ENCODE peak calls at places on chromosome 22, in ten cellular contexts. V is effector memory CD4-positive, alpha-beta T cell; B is A549; Q is uterus; C is thyroid gland; S is tibial nerve; R is tibial artery; A is lower lobe of right lung; U is Peyer's patch; P is mucosa of descending colon. L is an unnamed sample. For H3K9me3 and H3K4me1, the result is how much of the 10 kb centered on the place peaks cover.

GRCh38 chr22:24099661-24100060 is 81.6 kb upstream of the SUSD2 start:
- DNase-seq in V (no peak), Q (no peak), S (no peak), A (peak), B (no peak), U (peak), C (peak), P (no peak), R (peak), L (no peak)

GRCh38 chr22:36232715-36233401 is 6.5 kb downstream of the APOL2 start:
- DNase-seq in C (no peak), A (no peak), Q (no peak), V (no peak), B (no peak), U (no peak), P (peak), R (no peak), S (no peak), L (no peak)

GRCh38 chr22:50621948-50622722 is 5.8 kb downstream of the ARSA start:
- DNase-seq in A (no peak), V (no peak), C (no peak), R (no peak), U (peak), Q (no peak), P (peak), B (no peak), S (no peak), L (peak)

GRCh38 chr22:37604074-37604473 is 4.6 kb upstream of the GGA1 start:
- DNase-seq in C (no peak), V (no peak), R (no peak), A (no peak), S (no peak), U (no peak), P (no peak), Q (no peak), B (no peak), L (no peak)

GRCh38 chr22:20213833-20214708 is 54.0 kb downstream of the RTN4R start:
- DNase-seq in U (no peak), R (no peak), Q (no peak), V (no peak), P (no peak), B (no peak), C (no peak), A (no peak), S (no peak), L (no peak)

GRCh38 chr22:37275134-37275533 is 7.2 kb upstream of the CYTH4 start:
- DNase-seq in R (no peak), B (no peak), V (no peak), U (no peak), A (peak), P (no peak), Q (no peak), S (no peak), C (no peak), L (no peak)

GRCh38 chr22:46849951-46850350 is 87.5 kb downstream of the TBC1D22A start:
- DNase-seq in U (no peak), R (no peak), B (no peak), A (no peak), S (no peak), Q (no peak), V (no peak), C (no peak), P (no peak), L (no peak)

GRCh38 chr22:31540966-31541365 is 44.6 kb downstream of the SFI1 start:
- DNase-seq in S (no peak), R (no peak), U (no peak), P (no peak), V (no peak), Q (no peak), B (no peak), A (no peak), C (no peak), L (no peak)

GRCh38 chr22:17785185-17786184 is 11.2 kb upstream of the BID start:
- DNase-seq in C (peak), P (peak), U (peak), Q (no peak), A (peak), R (no peak), V (peak), S (no peak), B (peak), L (peak)

GRCh38 chr22:20581503-20582170 is 74.2 kb downstream of the MED15 start:
- DNase-seq in B (no peak), A (peak), R (no peak), S (no peak), V (no peak), P (no peak), C (no peak), Q (no peak), U (no peak), L (no peak)

GRCh38 chr22:20810645-20811044 is 36.7 kb downstream of the SERPIND1 start:
- DNase-seq in Q (no peak), A (no peak), C (no peak), V (no peak), R (peak), B (no peak), P (no peak), U (no peak), S (no peak), L (peak)

GRCh38 chr22:29947410-29948387 is 64.7 kb downstream of the MTMR3 start:
- DNase-seq in C (no peak), S (no peak), V (no peak), Q (no peak), P (no peak), B (no peak), U (no peak), A (no peak), R (no peak), L (no peak)

GRCh38 chr22:26573026-26573662 is 16.8 kb downstream of the TPST2 start:
- DNase-seq in V (no peak), R (peak), C (no peak), P (peak), Q (peak), U (no peak), A (peak), B (no peak), S (no peak), L (no peak)
- H3K4me3 ChIP-seq in V (no peak), R (no peak), C (no peak), P (no peak), Q (no peak), U (no peak), A (no peak), B (no peak), S (no peak), L (no peak)

GRCh38 chr22:19210188-19210587 is 31.7 kb upstream of the SLC25A1 start:
- DNase-seq in Q (no peak), P (no peak), V (no peak), S (no peak), U (no peak), B (no peak), A (no peak), R (no peak), C (no peak), L (no peak)

GRCh38 chr22:19213496-19214473 is 35.2 kb upstream of the SLC25A1 start:
- DNase-seq in A (no peak), S (no peak), C (no peak), B (no peak), R (no peak), Q (no peak), V (no peak), P (no peak), U (no peak), L (no peak)

GRCh38 chr22:19213001-19213400 is 34.5 kb upstream of the SLC25A1 start:
- DNase-seq in U (no peak), A (no peak), S (no peak), C (no peak), V (no peak), R (no peak), B (no peak), P (no peak), Q (no peak), L (no peak)

GRCh38 chr22:19215360-19215759 is 36.8 kb upstream of the SLC25A1 start:
- DNase-seq in B (no peak), C (no peak), P (no peak), V (no peak), A (no peak), S (no peak), Q (no peak), U (no peak), R (no peak), L (no peak)

GRCh38 chr22:19212302-19212870 is 33.9 kb upstream of the SLC25A1 start:
- DNase-seq in B (no peak), V (no peak), R (no peak), C (no peak), Q (no peak), P (no peak), U (no peak), S (no peak), A (no peak), L (no peak)
- H3K9me3 ChIP-seq in B (under half), V (under half), R (under half), C (under half), Q (under half), P (under half), U (under half), S (under half), A (under half), L (under half)

DNA sequence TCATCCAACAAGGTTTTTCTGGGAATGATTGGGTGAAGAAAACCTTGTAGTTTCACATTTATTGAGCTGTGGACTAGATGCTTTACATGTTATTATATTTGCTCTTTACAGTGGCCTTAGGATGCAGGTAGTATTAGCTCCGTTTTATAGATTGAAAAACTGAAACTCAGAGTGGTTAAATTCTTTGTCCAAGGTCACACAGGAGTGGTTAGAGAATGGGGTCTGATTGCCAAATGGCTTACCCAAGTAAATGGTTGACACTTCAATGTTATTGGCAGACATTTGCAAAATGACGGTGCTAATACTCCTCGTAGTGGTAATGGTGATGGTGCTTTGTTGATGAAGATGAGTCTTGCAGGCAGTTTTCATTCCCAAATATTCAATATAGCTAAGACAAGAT is 2.2 kb downstream of the GTPBP1 start:
- DNase-seq in P (no peak), A (no peak), Q (no peak), U (no peak), C (no peak), R (no peak), S (no peak), B (no peak), V (no peak), L (no peak)
- H3K4me1 ChIP-seq in P (under half), A (under half), Q (under half), U (under half), C (under half), R (half or more), S (under half), B (under half), V (under half), L (under half)

GRCh38 chr22:21850660-21851059 is 16.8 kb downstream of the MAPK1 start:
- DNase-seq in P (no peak), A (no peak), B (no peak), U (no peak), C (no peak), V (no peak), S (no peak), R (no peak), Q (no peak), L (no peak)

GRCh38 chr22:21845558-21846452 is 21.6 kb downstream of the MAPK1 start:
- DNase-seq in P (no peak), V (no peak), B (no peak), U (no peak), Q (no peak), A (no peak), S (no peak), R (no peak), C (no peak), L (no peak)

DNA sequence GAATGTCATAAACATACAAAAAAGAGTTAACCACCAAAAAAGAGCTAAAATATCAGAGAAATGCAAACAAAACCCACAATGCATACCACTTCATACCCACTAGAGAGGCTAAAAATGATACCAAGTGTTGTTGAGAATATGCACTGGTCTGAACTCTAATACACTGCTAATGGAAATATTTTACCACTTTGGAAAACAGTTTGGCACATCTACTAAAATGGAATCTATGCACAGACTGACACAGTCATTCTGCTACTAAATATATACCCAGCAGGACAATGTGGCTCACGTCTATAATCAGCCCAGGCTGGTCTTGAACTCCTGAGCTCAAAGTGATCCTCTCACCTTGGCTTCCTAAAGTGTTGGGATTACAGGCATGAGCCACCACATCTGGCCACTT is 18.0 kb downstream of the MAPK1 start:
- DNase-seq in U (no peak), V (no peak), C (no peak), B (no peak), A (no peak), R (no peak), Q (no peak), S (no peak), P (no peak), L (no peak)
- H3K4me3 ChIP-seq in U (no peak), V (no peak), C (no peak), B (no peak), A (no peak), R (no peak), Q (no peak), S (no peak), P (no peak), L (no peak)

DNA sequence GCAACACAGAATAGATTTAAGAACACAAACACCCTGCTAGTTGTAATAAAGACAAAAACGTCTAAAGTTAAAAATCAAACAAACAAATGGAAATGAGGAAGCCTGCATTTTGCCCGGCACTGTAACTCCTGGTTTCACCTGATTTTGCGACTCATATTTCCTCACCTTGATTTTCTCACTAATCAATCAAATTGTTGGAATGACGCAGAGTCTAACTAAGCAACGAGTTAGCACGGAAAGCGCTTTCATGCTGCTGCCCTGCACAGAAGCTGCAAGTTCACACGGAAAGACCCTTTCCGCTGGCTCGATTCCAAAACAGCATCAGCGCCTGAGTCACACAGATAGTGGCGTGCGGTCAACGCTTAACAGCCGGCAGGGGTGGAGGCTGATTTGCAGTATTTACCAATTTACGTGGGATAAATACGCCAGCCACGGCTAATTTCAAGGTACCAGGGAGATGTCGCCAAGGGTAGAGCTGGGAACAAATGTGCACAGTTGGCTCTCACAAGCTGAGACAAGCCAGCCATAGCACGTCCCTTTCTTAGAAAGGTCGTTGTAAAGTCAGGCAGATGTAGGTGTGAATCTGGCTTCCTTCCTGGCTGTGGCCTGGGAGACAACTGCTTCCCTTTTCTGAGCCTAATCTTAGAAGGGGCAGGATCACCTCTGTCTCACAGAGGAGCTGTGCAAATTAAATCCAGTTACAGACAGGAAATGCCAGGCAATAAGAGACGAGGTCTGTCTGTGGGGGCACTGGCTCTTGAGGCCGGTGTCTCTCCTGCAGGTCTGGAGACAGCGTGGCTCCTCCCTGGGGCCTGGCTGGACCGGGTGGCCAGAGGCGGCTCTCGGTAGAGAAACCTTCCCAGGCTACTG is 76.9 kb upstream of the TTLL12 start:
- DNase-seq in U (peak), C (peak), P (peak), R (no peak), V (peak), S (no peak), A (peak), Q (peak), B (no peak), L (peak)
- H3K9me3 ChIP-seq in U (under half), C (under half), P (under half), R (under half), V (under half), S (under half), A (under half), Q (under half), B (under half), L (under half)

DNA sequence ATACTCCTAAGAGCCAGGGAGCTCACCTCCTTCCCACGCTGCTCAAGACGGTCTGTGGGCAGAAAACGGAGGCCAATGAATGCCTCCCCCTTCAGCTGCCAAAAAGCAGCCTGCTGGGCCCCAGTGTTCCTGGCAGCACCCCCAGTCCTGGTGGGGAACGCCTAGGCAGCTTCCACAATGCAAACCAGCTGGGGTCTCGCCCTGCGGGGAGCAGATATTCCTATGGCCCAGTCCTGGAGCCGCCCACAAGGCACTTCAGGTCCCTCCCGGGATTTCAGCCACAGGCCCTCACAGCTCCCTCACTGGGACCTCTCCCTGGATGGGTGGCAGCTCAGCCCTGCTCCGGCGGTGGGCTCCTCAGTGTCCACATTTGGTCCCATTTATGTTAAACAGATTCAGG is 29.2 kb downstream of the A4GALT start:
- DNase-seq in C (no peak), Q (no peak), U (no peak), S (no peak), B (no peak), R (peak), P (peak), V (no peak), A (no peak), L (no peak)
- H3K4me1 ChIP-seq in C (under half), Q (under half), U (under half), S (under half), B (under half), R (half or more), P (under half), V (under half), A (under half), L (under half)

GRCh38 chr22:44752285-44753188 is at the start of gene ARHGAP8:
- DNase-seq in Q (no peak), V (no peak), B (peak), C (peak), R (no peak), U (peak), P (peak), A (peak), S (no peak), L (no peak)
- H3K4me3 ChIP-seq in Q (no peak), V (no peak), B (peak), C (peak), R (no peak), U (peak), P (peak), A (peak), S (peak), L (no peak)

DNA sequence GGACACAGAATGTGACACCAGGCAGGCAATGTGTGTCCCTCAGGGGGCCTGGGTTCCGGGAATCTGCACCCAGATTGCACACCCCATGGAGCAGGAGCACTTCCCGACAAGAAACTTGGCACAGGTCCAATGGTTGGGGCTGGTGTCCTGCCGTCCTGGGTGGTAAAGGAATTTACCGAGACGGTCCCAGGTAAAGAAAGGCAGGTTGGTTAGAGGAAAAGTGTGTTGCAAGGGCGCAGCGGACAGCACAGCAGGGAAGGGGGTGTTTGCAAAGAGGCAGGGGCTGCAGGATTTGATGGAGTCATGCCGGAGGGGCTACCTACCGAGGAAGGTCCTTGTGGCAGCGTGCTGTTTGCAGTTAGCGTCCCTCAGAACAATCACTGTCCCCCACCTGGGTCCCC is 1424.2 kb downstream of the BRD1 start:
- DNase-seq in P (no peak), R (no peak), B (no peak), A (no peak), U (no peak), V (no peak), Q (no peak), S (no peak), C (no peak), L (no peak)
- H3K9me3 ChIP-seq in P (under half), R (under half), B (under half), A (under half), U (under half), V (under half), Q (under half), S (under half), C (under half), L (under half)